ENCODE peak calls at places on chromosomes 3 and 15, in six cellular contexts. O, D, T, R, S and B are unnamed samples.

GRCh38 chr15:48001393-48002059 is 119.3 kb upstream of the SLC24A5 start:
- DNase-seq in O (no peak), D (no peak), T (no peak), R (no peak), S (no peak), B (no peak)

GRCh38 chr3:179452166-179452544 is 885 bp upstream of the GNB4 start:
- DNase-seq in O (no peak), D (no peak), T (no peak), R (no peak), S (no peak), B (no peak)

GRCh38 chr15:57321973-57322601 is 54.2 kb upstream of the CGNL1 start:
- DNase-seq in O (peak; percentile 69), D (no peak), T (no peak), R (no peak), S (no peak), B (no peak)

GRCh38 chr3:194251461-194251860 is 99.7 kb downstream of the CPN2 start:
- DNase-seq in O (no peak), D (no peak), T (no peak), R (no peak), S (no peak), B (no peak)

GRCh38 chr3:194103475-194103874 is 32.5 kb upstream of the HES1 start:
- DNase-seq in O (no peak), D (no peak), T (no peak), R (no peak), S (no peak), B (no peak)

GRCh38 chr15:31824009-31824408 is 206.3 kb upstream of the CHRNA7 start:
- DNase-seq in O (no peak), D (no peak), T (no peak), R (no peak), S (peak; percentile 34), B (no peak)

GRCh38 chr15:67133738-67134576 is 68.6 kb downstream of the SMAD3 start:
- DNase-seq in O (no peak), D (no peak), T (no peak), R (peak; percentile 66), S (no peak), B (no peak)

GRCh38 chr15:93146196-93146595 is 57.2 kb upstream of the RGMA start:
- DNase-seq in O (no peak), D (no peak), T (no peak), R (no peak), S (no peak), B (no peak)

GRCh38 chr15:75661041-75661778 is 13.5 kb downstream of the SNX33 start:
- DNase-seq in O (no peak), D (peak; percentile 87), T (no peak), R (peak; percentile 97), S (no peak), B (peak; percentile 99)

GRCh38 chr3:194577985-194578905 is 55.0 kb downstream of the TMEM44 start:
- DNase-seq in O (no peak), D (no peak), T (peak; percentile 82), R (no peak), S (no peak), B (no peak)

GRCh38 chr3:197507081-197507480 is 48.7 kb downstream of the BDH1 start:
- DNase-seq in O (peak; percentile 48), D (no peak), T (no peak), R (no peak), S (no peak), B (no peak)

GRCh38 chr3:115659253-115659652 is 35.9 kb downstream of the GAP43 start:
- DNase-seq in O (no peak), D (no peak), T (no peak), R (no peak), S (no peak), B (no peak)

GRCh38 chr3:149609595-149609994 is 48.2 kb downstream of the WWTR1 start:
- DNase-seq in O (no peak), D (no peak), T (no peak), R (no peak), S (no peak), B (no peak)

GRCh38 chr3:59818033-59818936 is 768.5 kb upstream of the CFAP20DC start:
- DNase-seq in O (no peak), D (peak; percentile 72), T (peak; percentile 47), R (peak; percentile 91), S (no peak), B (peak; percentile 95)

GRCh38 chr3:66469220-66469640 is 31.6 kb downstream of the LRIG1 start:
- DNase-seq in O (no peak), D (no peak), T (no peak), R (no peak), S (no peak), B (no peak)

GRCh38 chr3:184078851-184079250 is 18.0 kb upstream of the HTR3E start:
- DNase-seq in O (no peak), D (no peak), T (no peak), R (no peak), S (no peak), B (no peak)

GRCh38 chr3:31981206-31982181 is at the start of the genes OSBPL10 and ZNF860:
- DNase-seq in O (peak; percentile 73), D (no peak), T (no peak), R (peak; percentile 96), S (peak; percentile 77), B (peak; percentile 94)

GRCh38 chr3:134483195-134483890 is 2.4 kb downstream of the ANAPC13 start:
- DNase-seq in O (no peak), D (no peak), T (no peak), R (no peak), S (no peak), B (no peak)

GRCh38 chr15:70243686-70244540 is 146.2 kb upstream of the TLE3 start:
- DNase-seq in O (no peak), D (no peak), T (no peak), R (peak; percentile 56), S (no peak), B (no peak)

GRCh38 chr15:68304611-68305337 is 27.2 kb downstream of the FEM1B start:
- DNase-seq in O (peak; percentile 40), D (no peak), T (no peak), R (no peak), S (peak; percentile 62), B (no peak)
- TF ChIP-seq CTCF in O (peak; percentile 21), D (no peak), T (no peak), R (no peak), S (no peak), B (no peak)

DNA sequence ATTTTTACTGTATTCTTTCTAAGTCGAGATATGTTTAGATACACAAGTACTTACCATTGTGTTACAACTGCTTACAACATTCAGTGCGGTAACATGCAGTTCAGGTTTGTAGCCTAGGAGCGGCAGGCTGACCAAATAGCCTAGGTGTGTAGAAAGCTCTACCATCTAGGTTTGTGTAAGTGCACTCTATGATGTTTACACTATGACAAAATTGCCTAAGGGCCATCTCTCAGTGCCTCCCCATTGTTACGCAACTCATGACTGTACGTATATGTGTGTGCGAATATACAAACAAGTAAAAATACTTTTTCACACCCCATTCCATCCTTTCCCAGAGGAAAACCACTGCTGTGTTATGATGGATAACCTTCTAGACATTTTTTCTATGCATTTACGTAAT is 44.3 kb downstream of the PXYLP1 start:
- DNase-seq in O (no peak), D (no peak), T (no peak), R (no peak), S (no peak), B (no peak)
- TF ChIP-seq CTCF in O (no peak), D (no peak), T (no peak), R (no peak), S (no peak), B (no peak)

GRCh38 chr3:119420196-119420595 is 43.2 kb downstream of the TMEM39A start:
- DNase-seq in O (no peak), D (no peak), T (no peak), R (no peak), S (no peak), B (no peak)
- TF ChIP-seq CTCF in O (peak; percentile 25), D (peak; percentile 37), T (no peak), R (no peak), S (peak; percentile 44), B (peak; percentile 52)

DNA sequence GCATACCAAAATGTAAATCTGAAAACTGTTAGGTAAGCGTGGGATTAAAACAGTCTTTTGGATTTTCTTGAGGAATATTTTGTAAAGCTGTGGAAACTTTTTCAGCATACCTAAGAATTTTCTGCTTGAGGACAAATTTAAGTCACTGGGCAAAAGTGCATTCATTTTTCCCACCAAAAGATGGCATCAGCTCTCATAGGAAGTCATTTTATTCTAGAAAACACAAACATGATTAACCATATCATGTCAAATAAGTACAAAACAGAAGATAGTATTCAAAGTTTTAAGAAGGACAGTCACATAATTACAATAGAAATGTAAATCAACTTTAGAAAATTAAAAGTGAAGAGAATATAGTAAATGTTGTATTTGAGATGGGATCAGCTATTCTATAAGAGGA is 63.5 kb downstream of the SLC49A4 start:
- DNase-seq in O (no peak), D (peak; percentile 2), T (no peak), R (no peak), S (no peak), B (no peak)
- TF ChIP-seq CTCF in O (no peak), D (peak; percentile 46), T (no peak), R (no peak), S (peak; percentile 63), B (peak; percentile 83)

GRCh38 chr3:9808345-9809037 is 1.6 kb upstream of the TTLL3 start:
- DNase-seq in O (peak; percentile 71), D (no peak), T (no peak), R (no peak), S (no peak), B (no peak)
- TF ChIP-seq CTCF in O (peak; percentile 65), D (peak; percentile 47), T (no peak), R (no peak), S (peak; percentile 50), B (peak; percentile 59)